ENCODE peak calls at places on chromosomes 2 and 18, in four cellular contexts. B is uterus, L is progenitor cell of endocrine pancreas, D is activated gamma-delta T cell treated with Interleukin-2 at 50 U/mL for 16 hours. S is an unnamed sample.

GRCh38 chr2:147224070-147224469 is 620.8 kb upstream of the ACVR2A start:
- DNase-seq in B (no peak), L (no peak), D (no peak), S (no peak)

GRCh38 chr18:62996552-62996951 is 281.2 kb downstream of the PHLPP1 start:
- DNase-seq in B (no peak), L (no peak), D (no peak), S (no peak)

GRCh38 chr2:232336956-232337700 is 41.4 kb upstream of the ALPP start:
- DNase-seq in B (peak), L (no peak), D (peak), S (no peak)

GRCh38 chr2:238260879-238261278 is 21.0 kb upstream of the HES6 start:
- DNase-seq in B (no peak), L (no peak), D (no peak), S (no peak)

GRCh38 chr2:66539452-66539851 is 104.5 kb downstream of the MEIS1 start:
- DNase-seq in B (peak), L (no peak), D (no peak), S (no peak)

GRCh38 chr2:210158236-210158635 is 13.0 kb downstream of the KANSL1L start:
- DNase-seq in B (no peak), L (no peak), D (no peak), S (no peak)

GRCh38 chr2:152395132-152396024 is 60.4 kb downstream of the FMNL2 start:
- DNase-seq in B (no peak), L (no peak), D (no peak), S (no peak)

GRCh38 chr2:225074366-225074765 is 32.1 kb upstream of the DOCK10 start:
- DNase-seq in B (no peak), L (no peak), D (no peak), S (no peak)

GRCh38 chr2:150729495-150729955 is 242.1 kb upstream of the RND3 start:
- DNase-seq in B (no peak), L (no peak), D (no peak), S (no peak)

GRCh38 chr2:42923632-42924425 is 131.4 kb upstream of the HAAO start:
- DNase-seq in B (no peak), L (no peak), D (no peak), S (no peak)

GRCh38 chr2:41782306-41783158 is 265.3 kb upstream of the PKDCC start:
- DNase-seq in B (peak), L (peak), D (peak), S (no peak)

GRCh38 chr2:231383701-231384435 is 11.6 kb upstream of the B3GNT7 start:
- DNase-seq in B (no peak), L (no peak), D (no peak), S (no peak)

GRCh38 chr2:109382946-109383345 is 230.8 kb downstream of the SEPTIN10 start:
- DNase-seq in B (peak), L (no peak), D (no peak), S (no peak)

GRCh38 chr2:241617431-241618154 is 19.4 kb downstream of the THAP4 start:
- DNase-seq in B (no peak), L (no peak), D (no peak), S (no peak)

GRCh38 chr2:169933124-169933711 is 106.0 kb downstream of the UBR3 start:
- DNase-seq in B (no peak), L (no peak), D (no peak), S (no peak)

GRCh38 chr2:9374071-9374730 is 49.1 kb downstream of the ITGB1BP1 start:
- DNase-seq in B (no peak), L (no peak), D (no peak), S (no peak)

GRCh38 chr18:74183110-74183509 is 34.8 kb downstream of the TIMM21 start:
- DNase-seq in B (no peak), L (no peak), D (no peak), S (no peak)

GRCh38 chr2:204545861-204546773 is 842 bp downstream of the PARD3B start:
- DNase-seq in B (no peak), L (peak), D (no peak), S (no peak)

GRCh38 chr2:118632921-118633320 is 214.5 kb downstream of the EN1 start:
- DNase-seq in B (no peak), L (no peak), D (no peak), S (no peak)

GRCh38 chr2:240502059-240502429 is 55.7 kb downstream of the ANKMY1 start:
- DNase-seq in B (no peak), L (peak), D (no peak), S (no peak)

GRCh38 chr2:196088209-196088608 is 19.6 kb upstream of the DNAH7 start:
- DNase-seq in B (no peak), L (no peak), D (no peak), S (no peak)

GRCh38 chr2:26054598-26055348 is 20.9 kb downstream of the RAB10 start:
- DNase-seq in B (no peak), L (no peak), D (no peak), S (no peak)

GRCh38 chr2:199202964-199203363 is 254.8 kb downstream of the SATB2 start:
- DNase-seq in B (no peak), L (no peak), D (no peak), S (no peak)

GRCh38 chr2:120343433-120344105 is 2.4 kb upstream of the INHBB start:
- DNase-seq in B (peak), L (peak), D (peak), S (no peak)

S was measured in activated CD8-positive, alpha-beta memory T cell treated with anti-CD3 and anti-CD28 coated beads for 1 hour.